ENCODE peak calls at places on chromosomes 7 and 10, in five cellular contexts. One of them, this sample, is unnamed.

GRCh38 chr10:59799421-59799820 is 46.2 kb upstream of the MRLN start:
- DNase-seq in T follicular helper cell: no peak
- DNase-seq in AG08395: no peak
- DNase-seq in activated T-cell treated with anti-CD3 and anti-CD28 coated beads, Interleukin-2, amount 50 U/mL, for 24 hours: no peak
- DNase-seq in stimulated activated CD8-positive, alpha-beta memory T cell treated with anti-CD3 and anti-CD28 coated beads, Interleukin-15, amount 100 ng/mL, for 4 hours: no peak
- DNase-seq in this sample: no peak

GRCh38 chr10:102919237-102919959 is 1.3 kb downstream of the CNNM2 start:
- DNase-seq in T follicular helper cell: no peak
- DNase-seq in AG08395: peak
- DNase-seq in activated T-cell treated with anti-CD3 and anti-CD28 coated beads, Interleukin-2, amount 50 U/mL, for 24 hours: no peak
- DNase-seq in stimulated activated CD8-positive, alpha-beta memory T cell treated with anti-CD3 and anti-CD28 coated beads, Interleukin-15, amount 100 ng/mL, for 4 hours: no peak
- DNase-seq in this sample: peak

GRCh38 chr7:75038508-75038907 is 35.1 kb downstream of the RCC1L start:
- DNase-seq in T follicular helper cell: no peak
- DNase-seq in AG08395: no peak
- DNase-seq in activated T-cell treated with anti-CD3 and anti-CD28 coated beads, Interleukin-2, amount 50 U/mL, for 24 hours: no peak
- DNase-seq in stimulated activated CD8-positive, alpha-beta memory T cell treated with anti-CD3 and anti-CD28 coated beads, Interleukin-15, amount 100 ng/mL, for 4 hours: no peak
- DNase-seq in this sample: no peak

GRCh38 chr10:97356918-97357317 is 22.4 kb upstream of the FRAT2 start:
- DNase-seq in T follicular helper cell: no peak
- DNase-seq in AG08395: no peak
- DNase-seq in activated T-cell treated with anti-CD3 and anti-CD28 coated beads, Interleukin-2, amount 50 U/mL, for 24 hours: no peak
- DNase-seq in stimulated activated CD8-positive, alpha-beta memory T cell treated with anti-CD3 and anti-CD28 coated beads, Interleukin-15, amount 100 ng/mL, for 4 hours: no peak
- DNase-seq in this sample: no peak

GRCh38 chr10:21526952-21527633 is 1.6 kb upstream of the SKIDA1 start:
- DNase-seq in T follicular helper cell: no peak
- DNase-seq in AG08395: peak
- DNase-seq in activated T-cell treated with anti-CD3 and anti-CD28 coated beads, Interleukin-2, amount 50 U/mL, for 24 hours: peak
- DNase-seq in stimulated activated CD8-positive, alpha-beta memory T cell treated with anti-CD3 and anti-CD28 coated beads, Interleukin-15, amount 100 ng/mL, for 4 hours: no peak
- DNase-seq in this sample: peak

GRCh38 chr7:94305836-94306235 is 88.9 kb upstream of the COL1A2 start:
- DNase-seq in T follicular helper cell: no peak
- DNase-seq in AG08395: no peak
- DNase-seq in activated T-cell treated with anti-CD3 and anti-CD28 coated beads, Interleukin-2, amount 50 U/mL, for 24 hours: no peak
- DNase-seq in stimulated activated CD8-positive, alpha-beta memory T cell treated with anti-CD3 and anti-CD28 coated beads, Interleukin-15, amount 100 ng/mL, for 4 hours: no peak
- DNase-seq in this sample: no peak

GRCh38 chr10:29881336-29881751 is 178.0 kb downstream of the JCAD start:
- DNase-seq in T follicular helper cell: no peak
- DNase-seq in AG08395: no peak
- DNase-seq in activated T-cell treated with anti-CD3 and anti-CD28 coated beads, Interleukin-2, amount 50 U/mL, for 24 hours: no peak
- DNase-seq in stimulated activated CD8-positive, alpha-beta memory T cell treated with anti-CD3 and anti-CD28 coated beads, Interleukin-15, amount 100 ng/mL, for 4 hours: no peak
- DNase-seq in this sample: no peak

GRCh38 chr7:142785841-142786250 is 15.1 kb downstream of the PRSS2 start:
- DNase-seq in T follicular helper cell: peak
- DNase-seq in AG08395: no peak
- DNase-seq in activated T-cell treated with anti-CD3 and anti-CD28 coated beads, Interleukin-2, amount 50 U/mL, for 24 hours: peak
- DNase-seq in stimulated activated CD8-positive, alpha-beta memory T cell treated with anti-CD3 and anti-CD28 coated beads, Interleukin-15, amount 100 ng/mL, for 4 hours: peak
- DNase-seq in this sample: no peak

GRCh38 chr7:537911-538634 is 18.4 kb upstream of the PDGFA start:
- DNase-seq in T follicular helper cell: no peak
- DNase-seq in AG08395: peak
- DNase-seq in activated T-cell treated with anti-CD3 and anti-CD28 coated beads, Interleukin-2, amount 50 U/mL, for 24 hours: no peak
- DNase-seq in stimulated activated CD8-positive, alpha-beta memory T cell treated with anti-CD3 and anti-CD28 coated beads, Interleukin-15, amount 100 ng/mL, for 4 hours: no peak
- DNase-seq in this sample: peak

GRCh38 chr7:143410523-143411004 is 1.9 kb upstream of the EPHA1 start:
- DNase-seq in T follicular helper cell: no peak
- DNase-seq in AG08395: no peak
- DNase-seq in activated T-cell treated with anti-CD3 and anti-CD28 coated beads, Interleukin-2, amount 50 U/mL, for 24 hours: no peak
- DNase-seq in stimulated activated CD8-positive, alpha-beta memory T cell treated with anti-CD3 and anti-CD28 coated beads, Interleukin-15, amount 100 ng/mL, for 4 hours: no peak
- DNase-seq in this sample: no peak

GRCh38 chr7:33917661-33918060 is 12.3 kb downstream of the BMPER start:
- DNase-seq in T follicular helper cell: no peak
- DNase-seq in AG08395: no peak
- DNase-seq in activated T-cell treated with anti-CD3 and anti-CD28 coated beads, Interleukin-2, amount 50 U/mL, for 24 hours: no peak
- DNase-seq in stimulated activated CD8-positive, alpha-beta memory T cell treated with anti-CD3 and anti-CD28 coated beads, Interleukin-15, amount 100 ng/mL, for 4 hours: no peak
- DNase-seq in this sample: no peak

GRCh38 chr7:91565499-91566331 is 301.5 kb downstream of the FZD1 start:
- DNase-seq in T follicular helper cell: no peak
- DNase-seq in AG08395: peak
- DNase-seq in activated T-cell treated with anti-CD3 and anti-CD28 coated beads, Interleukin-2, amount 50 U/mL, for 24 hours: no peak
- DNase-seq in stimulated activated CD8-positive, alpha-beta memory T cell treated with anti-CD3 and anti-CD28 coated beads, Interleukin-15, amount 100 ng/mL, for 4 hours: no peak
- DNase-seq in this sample: no peak

GRCh38 chr10:77293785-77294184 is 343.8 kb downstream of the KCNMA1 start:
- DNase-seq in T follicular helper cell: no peak
- DNase-seq in AG08395: no peak
- DNase-seq in activated T-cell treated with anti-CD3 and anti-CD28 coated beads, Interleukin-2, amount 50 U/mL, for 24 hours: no peak
- DNase-seq in stimulated activated CD8-positive, alpha-beta memory T cell treated with anti-CD3 and anti-CD28 coated beads, Interleukin-15, amount 100 ng/mL, for 4 hours: no peak
- DNase-seq in this sample: no peak

GRCh38 chr10:77919713-77920108 is 6.8 kb downstream of the DLG5 start:
- DNase-seq in T follicular helper cell: no peak
- DNase-seq in AG08395: peak
- DNase-seq in activated T-cell treated with anti-CD3 and anti-CD28 coated beads, Interleukin-2, amount 50 U/mL, for 24 hours: no peak
- DNase-seq in stimulated activated CD8-positive, alpha-beta memory T cell treated with anti-CD3 and anti-CD28 coated beads, Interleukin-15, amount 100 ng/mL, for 4 hours: no peak
- DNase-seq in this sample: no peak

GRCh38 chr10:126433351-126433750 is 45.1 kb upstream of the ADAM12 start:
- DNase-seq in T follicular helper cell: no peak
- DNase-seq in AG08395: no peak
- DNase-seq in activated T-cell treated with anti-CD3 and anti-CD28 coated beads, Interleukin-2, amount 50 U/mL, for 24 hours: no peak
- DNase-seq in stimulated activated CD8-positive, alpha-beta memory T cell treated with anti-CD3 and anti-CD28 coated beads, Interleukin-15, amount 100 ng/mL, for 4 hours: no peak
- DNase-seq in this sample: no peak

GRCh38 chr10:99431190-99431549 is 746 bp upstream of the GOT1 start:
- DNase-seq in T follicular helper cell: no peak
- DNase-seq in AG08395: peak
- DNase-seq in activated T-cell treated with anti-CD3 and anti-CD28 coated beads, Interleukin-2, amount 50 U/mL, for 24 hours: no peak
- DNase-seq in stimulated activated CD8-positive, alpha-beta memory T cell treated with anti-CD3 and anti-CD28 coated beads, Interleukin-15, amount 100 ng/mL, for 4 hours: no peak
- DNase-seq in this sample: peak

GRCh38 chr10:73968101-73968515 is 29.8 kb upstream of the VCL start:
- DNase-seq in T follicular helper cell: no peak
- DNase-seq in AG08395: peak
- DNase-seq in activated T-cell treated with anti-CD3 and anti-CD28 coated beads, Interleukin-2, amount 50 U/mL, for 24 hours: no peak
- DNase-seq in stimulated activated CD8-positive, alpha-beta memory T cell treated with anti-CD3 and anti-CD28 coated beads, Interleukin-15, amount 100 ng/mL, for 4 hours: no peak
- DNase-seq in this sample: no peak

GRCh38 chr7:155001756-155002410 is 1.0 kb downstream of the PAXIP1 start:
- DNase-seq in T follicular helper cell: no peak
- DNase-seq in AG08395: no peak
- DNase-seq in activated T-cell treated with anti-CD3 and anti-CD28 coated beads, Interleukin-2, amount 50 U/mL, for 24 hours: no peak
- DNase-seq in stimulated activated CD8-positive, alpha-beta memory T cell treated with anti-CD3 and anti-CD28 coated beads, Interleukin-15, amount 100 ng/mL, for 4 hours: no peak
- DNase-seq in this sample: no peak

GRCh38 chr7:6636741-6637543 is at the start of gene ZNF316:
- DNase-seq in T follicular helper cell: peak
- DNase-seq in AG08395: peak
- DNase-seq in activated T-cell treated with anti-CD3 and anti-CD28 coated beads, Interleukin-2, amount 50 U/mL, for 24 hours: peak
- DNase-seq in stimulated activated CD8-positive, alpha-beta memory T cell treated with anti-CD3 and anti-CD28 coated beads, Interleukin-15, amount 100 ng/mL, for 4 hours: peak
- DNase-seq in this sample: peak

GRCh38 chr10:105925045-105925785 is 1239.3 kb downstream of the SORCS1 start:
- DNase-seq in T follicular helper cell: no peak
- DNase-seq in AG08395: no peak
- DNase-seq in activated T-cell treated with anti-CD3 and anti-CD28 coated beads, Interleukin-2, amount 50 U/mL, for 24 hours: no peak
- DNase-seq in stimulated activated CD8-positive, alpha-beta memory T cell treated with anti-CD3 and anti-CD28 coated beads, Interleukin-15, amount 100 ng/mL, for 4 hours: no peak
- DNase-seq in this sample: no peak

This sample was measured in Peyer's patch.